ENCODE peak calls at places on chromosome 2, in five cellular contexts. K, L, D, B and W are unnamed samples. For H3K27me3 and H3K4me1, the result is how much of the 10 kb centered on the place peaks cover.

GRCh38 chr2:10678225-10678624 is 11.6 kb downstream of the NOL10 start:
- DNase-seq in D (no peak), B (no peak), L (no peak), K (no peak), W (no peak)

GRCh38 chr2:85423525-85423924 is 5.0 kb downstream of the SH2D6 start:
- DNase-seq in D (no peak), L (no peak), K (no peak), B (no peak), W (no peak)

GRCh38 chr2:133040175-133040574 is 370.2 kb upstream of the LYPD1 start:
- DNase-seq in L (no peak), B (no peak), D (no peak), K (no peak), W (no peak)

GRCh38 chr2:64699712-64700111 is 46.0 kb upstream of the SERTAD2 start:
- DNase-seq in K (peak), B (no peak), D (no peak), L (no peak), W (no peak)

GRCh38 chr2:950627-950992 is at the start of gene SNTG2:
- DNase-seq in K (peak), L (peak), B (peak), D (no peak), W (peak)

GRCh38 chr2:6352247-6352646 is 513.5 kb downstream of the CMPK2 start:
- DNase-seq in B (no peak), L (no peak), K (no peak), D (no peak), W (no peak)

GRCh38 chr2:237128026-237128703 is 42.5 kb downstream of the COPS8 start:
- DNase-seq in K (no peak), L (peak), B (peak), D (peak), W (peak)

GRCh38 chr2:29834036-29834540 is 87.3 kb downstream of the ALK start:
- DNase-seq in L (no peak), K (no peak), B (no peak), D (no peak), W (no peak)

GRCh38 chr2:147567131-147567530 is 277.7 kb upstream of the ACVR2A start:
- DNase-seq in D (no peak), B (no peak), K (no peak), L (no peak), W (no peak)

GRCh38 chr2:197628043-197628500 is 47.3 kb downstream of the RFTN2 start:
- DNase-seq in L (no peak), K (no peak), D (no peak), B (no peak), W (no peak)

GRCh38 chr2:52416340-52416739 is 1351.3 kb upstream of the CHAC2 start:
- DNase-seq in L (no peak), B (no peak), K (no peak), D (peak), W (no peak)

GRCh38 chr2:242038166-242038927 is 168.8 kb downstream of the RTP5 start:
- DNase-seq in D (no peak), B (no peak), L (no peak), K (peak), W (peak)

GRCh38 chr2:25521665-25522387 is 151.6 kb downstream of the DTNB start:
- DNase-seq in L (peak), K (peak), D (peak), B (no peak), W (no peak)

GRCh38 chr2:10982931-10983701 is 71.4 kb downstream of the KCNF1 start:
- DNase-seq in B (peak), K (no peak), L (no peak), D (no peak), W (no peak)

GRCh38 chr2:25372405-25373268 is 30.9 kb upstream of the DNMT3A start:
- DNase-seq in B (no peak), D (no peak), L (no peak), K (no peak), W (peak)

GRCh38 chr2:167862787-167863186 is 384.6 kb downstream of the STK39 start:
- DNase-seq in K (no peak), B (no peak), D (no peak), L (no peak), W (no peak)

GRCh38 chr2:100676346-100676745 is 113.6 kb downstream of the PDCL3 start:
- DNase-seq in K (no peak), L (no peak), D (no peak), B (no peak), W (no peak)

GRCh38 chr2:151922845-151923666 is 94.8 kb upstream of the ARL5A start:
- DNase-seq in L (no peak), D (no peak), B (peak), K (no peak), W (peak)

GRCh38 chr2:191677091-191677645 is 768 bp upstream of the NABP1 start:
- DNase-seq in D (no peak), L (peak), K (peak), B (peak), W (peak)

GRCh38 chr2:133497261-133497893 is 70.9 kb downstream of the NCKAP5 start:
- DNase-seq in K (no peak), B (no peak), D (no peak), L (no peak), W (no peak)

GRCh38 chr2:227655454-227655853 is 11.2 kb upstream of the SCYGR5 start:
- DNase-seq in K (no peak), B (no peak), L (no peak), D (peak), W (no peak)

GRCh38 chr2:182763311-182763912 is 47.4 kb downstream of the DNAJC10 start:
- DNase-seq in L (peak), B (no peak), K (no peak), D (peak), W (no peak)

GRCh38 chr2:102055346-102055975 is 63.7 kb downstream of the IL1R2 start:
- DNase-seq in K (no peak), B (no peak), L (no peak), D (no peak), W (no peak)

DNA sequence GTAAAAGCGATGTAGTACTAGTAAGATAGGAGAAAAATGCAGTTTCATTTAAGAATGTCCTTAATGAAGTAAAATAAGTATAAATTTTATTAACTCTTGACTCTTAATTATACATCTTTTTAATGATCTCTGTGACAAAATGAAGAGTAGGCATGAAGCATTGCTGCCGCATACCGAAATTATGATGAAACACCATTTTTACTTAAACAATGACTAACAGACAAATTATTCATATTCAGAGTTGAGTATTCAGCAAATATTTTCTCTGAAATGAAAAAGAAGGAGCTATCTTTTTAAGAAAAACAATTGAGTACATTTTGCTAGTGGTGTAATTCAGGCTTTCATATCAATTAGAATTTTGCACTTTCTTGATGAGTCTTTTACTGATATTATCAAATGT is 150.6 kb upstream of the DOCK10 start:
- DNase-seq in B (no peak), D (no peak), L (no peak), K (no peak), W (no peak)
- H3K27me3 ChIP-seq in B (under half), D (under half), L (under half), K (under half), W (under half)

DNA sequence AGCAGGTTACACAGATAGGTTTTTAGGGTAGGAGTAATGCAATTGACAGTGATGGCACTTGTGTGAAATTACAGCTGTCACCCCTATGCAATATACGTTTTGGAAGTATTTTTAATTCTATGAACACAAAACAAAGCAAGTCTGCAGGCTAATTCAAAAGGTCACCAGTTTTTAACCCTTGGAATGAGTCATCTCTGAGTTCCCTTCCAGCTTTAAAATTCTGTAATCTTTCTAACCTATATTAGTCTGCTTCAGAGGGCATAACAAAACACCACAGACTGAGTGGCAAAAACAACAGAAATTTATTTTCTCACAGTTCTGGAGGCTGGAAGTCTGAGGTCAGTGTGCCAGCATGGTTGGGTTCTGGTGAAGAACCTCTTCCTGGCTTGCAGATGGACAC is 596.9 kb upstream of the HNMT start:
- DNase-seq in D (no peak), L (no peak), K (no peak), B (no peak), W (no peak)
- H3K4me1 ChIP-seq in D (under half), L (under half), K (under half), B (under half), W (under half)

DNA sequence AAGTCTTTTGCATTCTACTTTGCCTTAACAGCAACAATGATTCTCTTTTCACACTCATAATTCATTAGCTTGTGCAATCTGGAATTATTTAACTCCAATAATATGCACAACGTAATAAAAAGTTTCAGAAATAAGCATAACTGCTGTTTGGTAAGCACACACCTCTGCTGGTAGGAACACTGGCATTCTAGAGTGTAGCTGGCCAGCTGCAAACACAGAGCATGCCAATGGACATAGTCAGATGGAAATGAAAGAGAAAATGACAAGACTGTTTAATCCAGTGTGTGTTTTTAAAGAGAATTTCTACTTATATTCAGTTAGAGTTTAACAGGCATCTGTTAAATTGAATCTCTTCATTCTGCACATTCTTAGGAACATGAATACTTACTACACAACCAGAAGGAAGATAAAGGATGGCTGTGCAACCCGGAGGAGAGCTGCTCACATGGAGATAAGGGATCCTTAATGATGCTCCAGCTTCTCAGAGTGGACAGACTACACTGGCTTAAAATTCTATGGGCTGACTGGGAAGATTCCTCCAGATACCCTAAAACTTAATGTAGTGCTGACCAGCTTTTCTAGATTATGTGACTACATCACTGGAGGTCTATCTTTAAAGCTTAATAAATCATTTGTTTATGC is 94.6 kb upstream of the CHAC2 start:
- DNase-seq in D (no peak), B (no peak), K (no peak), L (no peak), W (no peak)
- H3K27me3 ChIP-seq in D (under half), B (under half), K (under half), L (under half), W (under half)

DNA sequence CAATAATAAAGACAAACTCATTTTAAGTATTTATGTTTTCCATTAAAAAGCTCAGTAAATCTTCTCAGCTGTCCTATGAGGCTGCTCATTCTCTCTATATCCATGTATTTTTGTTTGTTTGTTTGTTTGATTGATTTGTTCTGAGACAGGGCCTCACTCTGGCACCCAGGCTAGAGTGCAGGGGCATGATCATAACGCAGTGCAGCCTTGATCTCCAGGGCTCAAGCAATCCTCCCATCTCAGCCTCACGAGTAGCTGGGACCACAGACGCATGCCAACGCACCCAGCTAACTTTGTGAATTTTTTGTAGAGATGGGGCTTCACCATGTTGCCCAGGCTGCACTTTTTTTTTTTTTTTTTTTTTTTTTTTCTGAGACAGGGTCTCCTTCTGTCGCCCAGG is 5.6 kb downstream of the STRN start:
- DNase-seq in K (no peak), D (no peak), B (no peak), L (no peak), W (no peak)
- H3K4me1 ChIP-seq in K (half or more), D (under half), B (under half), L (under half), W (half or more)

GRCh38 chr2:222300725-222301295 is 2.0 kb upstream of the PAX3 start:
- DNase-seq in B (no peak), L (no peak), D (no peak), K (no peak), W (no peak)
- H3K27me3 ChIP-seq in B (half or more), L (half or more), D (under half), K (half or more), W (half or more)

DNA sequence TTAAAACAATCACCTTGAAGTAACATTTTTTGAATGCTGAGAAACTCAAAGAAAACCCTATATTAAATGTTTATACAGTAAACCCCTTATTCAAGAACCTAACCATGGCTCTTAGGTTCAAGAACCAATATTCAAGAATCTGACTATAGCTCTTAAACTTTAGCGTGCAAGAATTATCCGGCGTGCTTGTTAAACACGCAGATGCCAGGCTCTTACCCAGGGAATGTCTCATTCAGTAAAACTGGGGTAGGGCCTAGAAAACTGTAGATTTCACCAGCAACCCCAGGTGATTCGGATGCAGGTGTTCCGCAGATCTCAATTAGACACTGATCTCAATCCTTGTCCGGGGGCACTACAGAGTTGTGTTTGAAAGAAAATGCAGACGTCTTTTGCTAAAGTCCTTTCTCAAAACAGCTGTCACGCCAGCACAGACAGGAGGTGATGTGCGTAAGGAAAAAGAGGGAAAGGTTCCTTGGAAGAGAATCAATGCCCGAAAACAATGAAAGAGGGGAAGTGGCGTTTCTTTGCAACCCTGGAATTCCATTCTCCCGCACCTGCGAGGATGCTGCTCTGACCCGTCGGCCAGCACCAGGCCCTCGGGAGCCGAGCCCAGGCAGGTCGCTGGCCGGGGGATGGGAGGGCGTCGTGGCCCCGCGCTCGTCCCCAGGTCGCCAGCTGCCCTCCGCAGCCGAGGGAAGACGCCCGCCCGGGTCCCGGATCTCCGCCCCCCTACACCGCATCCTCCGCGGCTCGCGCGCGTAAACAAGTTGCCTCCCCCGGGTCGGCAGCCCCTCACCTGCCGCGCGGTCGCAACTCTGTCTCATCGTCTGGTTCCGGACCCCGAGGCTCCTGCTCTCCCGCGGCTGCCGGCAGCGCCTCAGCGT is 851 bp downstream of the EIF2AK3 start:
- DNase-seq in B (peak), D (no peak), L (peak), K (peak), W (peak)
- H3K4me1 ChIP-seq in B (under half), D (under half), L (under half), K (under half), W (half or more)

DNA sequence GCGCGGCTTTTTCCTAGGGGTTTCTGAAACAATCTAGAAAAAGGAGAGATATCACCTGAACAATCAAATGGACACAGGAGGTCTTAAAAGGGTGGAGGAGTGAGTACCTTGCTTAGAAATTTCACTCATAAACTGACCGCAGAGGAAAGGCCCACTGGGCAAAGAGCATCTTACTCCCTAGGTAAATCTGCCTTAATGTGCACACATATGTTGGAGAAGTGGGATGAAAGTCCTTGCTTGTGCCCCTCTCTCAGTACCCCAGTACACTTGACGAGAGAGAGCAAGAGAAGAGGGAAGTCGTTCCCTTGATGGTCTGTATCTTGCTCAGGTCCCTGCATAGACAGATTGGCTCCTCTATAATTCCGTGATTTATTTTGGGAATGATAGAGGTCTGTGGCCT is 6.7 kb downstream of the TBR1 start:
- DNase-seq in L (no peak), K (no peak), D (no peak), B (no peak), W (no peak)
- H3K27me3 ChIP-seq in L (half or more), K (half or more), D (under half), B (half or more), W (half or more)